ENCODE peak calls at places on chromosomes 13 and 19, in four cellular contexts. V is putamen, B is small intestine, Z is right cardiac atrium. X is an unnamed sample.

GRCh38 chr19:18446811-18447359 is 9.0 kb upstream of the ISYNA1 start:
- DNase-seq in B (no peak), V (no peak), Z (no peak), X (no peak)

GRCh38 chr19:54470991-54471782 is 1.9 kb downstream of the CDC42EP5 start:
- DNase-seq in V (peak), B (peak), Z (peak), X (peak)

GRCh38 chr19:33687761-33688656 is 66.3 kb downstream of the CHST8 start:
- DNase-seq in B (no peak), Z (no peak), V (no peak), X (no peak)

GRCh38 chr13:102917019-102917418 is 71.2 kb downstream of the ERCC5 start:
- DNase-seq in B (no peak), V (no peak), Z (no peak), X (no peak)

GRCh38 chr19:15551183-15552004 is 43.1 kb downstream of the CYP4F22 start:
- DNase-seq in Z (peak), B (peak), V (no peak), X (no peak)

GRCh38 chr19:7006305-7006704 is 14.9 kb downstream of the MBD3L2B start:
- DNase-seq in Z (no peak), V (no peak), B (no peak), X (no peak)

GRCh38 chr13:28379371-28380083 is 115.4 kb downstream of the FLT1 start:
- DNase-seq in Z (no peak), B (no peak), V (no peak), X (no peak)

GRCh38 chr13:92187378-92187989 is 789.1 kb downstream of the GPC5 start:
- DNase-seq in V (no peak), Z (no peak), B (peak), X (peak)

GRCh38 chr19:38003427-38004099 is 96.6 kb downstream of the SIPA1L3 start:
- DNase-seq in B (peak), Z (peak), V (peak), X (peak)

GRCh38 chr19:42093505-42093904 is 17.5 kb downstream of the ZNF574 start:
- DNase-seq in B (no peak), Z (no peak), V (no peak), X (no peak)

GRCh38 chr13:38607136-38607535 is 79.7 kb upstream of the FREM2 start:
- DNase-seq in Z (no peak), V (no peak), B (no peak), X (no peak)

GRCh38 chr13:113666951-113667701 is at the start of gene GRK1:
- DNase-seq in B (no peak), Z (peak), V (no peak), X (no peak)

GRCh38 chr19:35458821-35459391 is 10.8 kb downstream of the FFAR2 start:
- DNase-seq in V (no peak), B (peak), Z (no peak), X (peak)